ENCODE peak calls at places on chromosomes 7 and 10, in four cellular contexts. B is aorta, V is dorsolateral prefrontal cortex, D is MM.1S. S is an unnamed sample.

GRCh38 chr7:129574487-129574886 is 37.0 kb upstream of the NRF1 start:
- DNase-seq in B (no peak), V (no peak), D (no peak), S (no peak)

GRCh38 chr10:98478430-98479222 is 31.9 kb upstream of the HPS1 start:
- DNase-seq in B (no peak), V (no peak), D (no peak), S (no peak)

GRCh38 chr10:28403090-28403489 is 100.2 kb upstream of the MPP7 start:
- DNase-seq in B (no peak), V (no peak), D (no peak), S (no peak)

GRCh38 chr10:29966269-29966668 is 93.1 kb downstream of the JCAD start:
- DNase-seq in B (no peak), V (no peak), D (no peak), S (no peak)

GRCh38 chr10:21171197-21171935 is 274.3 kb upstream of the NEBL start:
- DNase-seq in B (no peak), V (no peak), D (no peak), S (no peak)

GRCh38 chr7:100520138-100520537 is 18.9 kb upstream of the AGFG2 start:
- DNase-seq in B (no peak), V (no peak), D (no peak), S (no peak)

GRCh38 chr10:118903251-118903650 is 126.3 kb upstream of the NANOS1 start:
- DNase-seq in B (no peak), V (no peak), D (no peak), S (no peak)

GRCh38 chr7:47381132-47381495 is 200.8 kb downstream of the TNS3 start:
- DNase-seq in B (no peak), V (no peak), D (no peak), S (no peak)

GRCh38 chr7:98771519-98772241 is 98.1 kb downstream of the TMEM130 start:
- DNase-seq in B (peak), V (peak), D (peak), S (peak)

GRCh38 chr7:2309889-2310331 is 4.3 kb downstream of the SNX8 start:
- DNase-seq in B (no peak), V (no peak), D (no peak), S (no peak)

GRCh38 chr7:2821842-2822507 is 22.1 kb downstream of the GNA12 start:
- DNase-seq in B (no peak), V (no peak), D (no peak), S (peak)

GRCh38 chr10:72063703-72064391 is 24.5 kb downstream of the SPOCK2 start:
- DNase-seq in B (no peak), V (no peak), D (no peak), S (no peak)

GRCh38 chr7:40156988-40157387 is 22.2 kb downstream of the SUGCT start:
- DNase-seq in B (no peak), V (no peak), D (no peak), S (peak)

GRCh38 chr10:132071667-132072066 is 5.9 kb downstream of the JAKMIP3 start:
- DNase-seq in B (no peak), V (no peak), D (no peak), S (no peak)

GRCh38 chr10:132077091-132077490 is 11.3 kb downstream of the JAKMIP3 start:
- DNase-seq in B (no peak), V (no peak), D (no peak), S (no peak)

GRCh38 chr10:132078746-132079345 is 13.1 kb downstream of the JAKMIP3 start:
- DNase-seq in B (no peak), V (no peak), D (no peak), S (peak)

GRCh38 chr10:132075909-132076577 is 10.3 kb downstream of the JAKMIP3 start:
- DNase-seq in B (no peak), V (no peak), D (no peak), S (no peak)

DNA sequence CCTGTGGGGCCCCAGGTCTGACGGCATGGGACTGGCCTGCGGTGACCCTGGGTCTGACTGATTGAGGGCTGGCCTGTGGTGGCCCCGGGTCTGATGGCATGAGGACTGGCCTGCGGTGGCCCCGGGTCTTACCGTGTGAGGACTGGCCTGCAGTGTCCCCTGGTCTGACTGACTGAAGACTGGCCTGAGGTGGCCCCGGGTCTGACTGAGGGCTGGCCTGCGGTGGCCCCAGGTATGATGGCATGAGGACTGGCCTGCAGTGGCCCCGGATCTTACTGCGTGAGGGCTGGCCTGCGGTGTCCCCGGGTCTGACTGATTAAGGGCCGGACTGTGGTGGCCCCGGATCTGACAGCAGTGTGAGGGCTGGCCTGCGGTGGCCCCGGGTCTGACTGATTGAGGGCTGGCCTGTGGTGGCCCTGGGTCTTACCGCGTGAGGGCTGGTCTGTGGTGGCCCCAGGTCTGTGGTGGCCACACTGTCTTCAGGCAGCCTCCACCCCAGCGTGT is 10.9 kb downstream of the JAKMIP3 start:
- DNase-seq in B (peak), V (no peak), D (no peak), S (no peak)
- H3K4me3 ChIP-seq in B (no peak), V (no peak), D (no peak), S (no peak)

GRCh38 chr10:74683067-74683466 is 143.3 kb upstream of the KAT6B start:
- DNase-seq in B (no peak), V (no peak), D (no peak), S (peak)
- H3K27ac ChIP-seq in B (no peak), V (no peak), D (no peak), S (peak)

GRCh38 chr7:135957627-135958026 is 19.5 kb downstream of the MTPN start:
- DNase-seq in B (no peak), V (no peak), D (no peak), S (no peak)
- H3K4me3 ChIP-seq in B (no peak), V (no peak), D (no peak), S (no peak)

GRCh38 chr7:30212720-30213119 is 71.7 kb upstream of the ZNRF2 start:
- DNase-seq in B (no peak), V (no peak), D (no peak), S (no peak)

GRCh38 chr7:30206466-30206865 is 71.7 kb downstream of the MTURN start:
- DNase-seq in B (no peak), V (peak), D (no peak), S (no peak)

GRCh38 chr7:30206942-30207341 is 72.2 kb downstream of the MTURN start:
- DNase-seq in B (no peak), V (no peak), D (no peak), S (no peak)

GRCh38 chr7:30207376-30207775 is 72.6 kb downstream of the MTURN start:
- DNase-seq in B (no peak), V (no peak), D (no peak), S (no peak)

GRCh38 chr7:30209951-30210350 is 74.4 kb upstream of the ZNRF2 start:
- DNase-seq in B (no peak), V (no peak), D (no peak), S (no peak)
- H3K27ac ChIP-seq in B (no peak), V (no peak), D (no peak), S (no peak)

GRCh38 chr7:64849924-64850499 is 53.1 kb upstream of the ZNF273 start:
- DNase-seq in B (no peak), V (no peak), D (no peak), S (no peak)
- H3K4me3 ChIP-seq in B (no peak), V (no peak), D (no peak), S (no peak)

DNA sequence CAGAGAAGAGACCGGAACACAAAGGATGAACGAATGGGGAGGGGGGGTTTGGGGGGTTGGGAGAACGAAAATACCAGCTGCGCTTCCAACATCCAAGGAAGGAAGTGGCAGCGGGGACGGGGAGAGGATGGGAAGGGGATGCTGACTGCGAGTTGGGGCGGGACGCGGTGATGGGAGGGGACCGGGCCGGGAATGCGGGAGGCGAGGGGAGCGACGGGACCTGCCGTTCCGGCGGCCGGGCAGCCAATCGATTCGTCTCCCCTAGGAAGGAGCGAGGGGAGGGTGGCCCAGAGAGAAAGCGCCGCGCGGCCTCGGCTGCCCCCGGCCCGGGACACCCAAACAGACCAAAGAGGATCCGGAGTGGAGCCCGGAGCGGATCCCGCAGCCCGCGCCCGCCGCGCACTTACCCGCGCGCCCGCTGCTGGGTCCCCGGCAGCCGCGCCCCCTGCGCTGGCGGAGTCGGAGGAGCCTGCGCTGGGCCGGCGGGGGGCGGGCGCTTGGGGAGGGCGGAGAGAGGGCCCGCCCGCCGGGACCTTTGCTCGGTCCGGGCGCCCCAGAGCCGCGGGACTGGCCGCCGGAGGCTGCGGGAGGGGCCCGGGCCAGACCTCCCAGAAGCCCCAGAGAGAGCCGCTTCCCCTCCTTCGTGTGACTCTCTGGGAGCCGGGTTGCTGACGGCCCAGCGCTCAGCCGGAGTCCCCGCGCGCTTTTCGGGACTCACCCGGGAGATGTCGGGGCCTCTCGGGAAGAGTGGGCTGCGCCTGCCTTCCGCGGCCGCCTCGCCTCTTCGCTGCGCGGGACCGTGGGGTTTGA is at the start of gene GSDME:
- DNase-seq in B (peak), V (peak), D (peak), S (no peak)
- H3K27ac ChIP-seq in B (no peak), V (peak), D (no peak), S (no peak)

DNA sequence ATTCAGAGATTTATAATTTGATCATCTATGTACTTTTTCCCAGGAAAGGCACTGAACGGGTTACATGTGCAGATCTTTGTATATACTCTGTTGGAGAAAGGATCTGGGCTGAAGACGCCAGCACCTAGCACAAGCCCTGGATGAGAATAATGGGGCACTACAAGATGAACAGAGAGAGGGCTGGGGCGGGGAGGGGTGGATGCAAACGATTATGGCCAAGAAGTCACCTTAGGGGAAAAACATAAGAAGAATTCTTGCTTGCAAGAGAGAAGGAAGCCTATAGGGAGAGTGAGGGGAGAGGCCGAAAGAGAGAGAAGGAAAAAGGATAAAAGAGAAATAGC is 2.9 kb upstream of the ANTXRL start:
- DNase-seq in B (no peak), V (no peak), D (no peak), S (no peak)
- H3K4me3 ChIP-seq in B (no peak), V (peak), D (peak), S (peak)

S was measured in Karpas-422.